ENCODE peak calls at places on chromosome 2, in four cellular contexts. L is hypothalamus, M is NCI-H345, O is ovary. X is an unnamed sample.
A peak's percentile ranks its signal among the peaks of the same experiment; 100 is the strongest.

GRCh38 chr2:23554054-23554697 is 169.2 kb downstream of the KLHL29 start:
- DNase-seq in L (no peak), M (no peak), O (peak; percentile 49), X (no peak)

GRCh38 chr2:108349571-108349928 is 28.2 kb upstream of the SULT1C4 start:
- DNase-seq in L (no peak), M (no peak), O (no peak), X (no peak)

GRCh38 chr2:71827973-71828372 is 319.7 kb downstream of the CYP26B1 start:
- DNase-seq in L (no peak), M (no peak), O (no peak), X (no peak)

GRCh38 chr2:70371753-70372152 is 69.9 kb upstream of the FAM136A start:
- DNase-seq in L (no peak), M (no peak), O (no peak), X (no peak)

GRCh38 chr2:239267411-239267941 is 133.3 kb downstream of the HDAC4 start:
- DNase-seq in L (no peak), M (no peak), O (peak; percentile 53), X (no peak)

GRCh38 chr2:12074126-12074883 is 327.9 kb downstream of the LPIN1 start:
- DNase-seq in L (no peak), M (no peak), O (no peak), X (no peak)

GRCh38 chr2:18551169-18551568 is 9.3 kb downstream of the RDH14 start:
- DNase-seq in L (no peak), M (no peak), O (no peak), X (no peak)

GRCh38 chr2:232456296-232457120 is 555 bp downstream of the ALPI start:
- DNase-seq in L (no peak), M (no peak), O (peak; percentile 23), X (no peak)

GRCh38 chr2:196080526-196080925 is 11.9 kb upstream of the DNAH7 start:
- DNase-seq in L (no peak), M (no peak), O (no peak), X (no peak)

GRCh38 chr2:174337337-174338154 is 2.8 kb downstream of the SP9 start:
- DNase-seq in L (no peak), M (peak; percentile 39), O (no peak), X (no peak)

X was measured in posterior cingulate gyrus.